ENCODE peak calls at places on chromosomes 4 and X, in nine cellular contexts. O is DMS79; V is epithelial cell of esophagus; K is AG20443; G is GM23338; A is memory B cell; P is NCI-H1694 treated with DMSO at 0.1 percent for 48 hours; Z is activated CD8-positive, alpha-beta memory T cell treated with anti-CD3 and anti-CD28 coated beads for 48 hours; Y is MV-4-11. U is an unnamed sample.

GRCh38 chr4:4502694-4503311 is 39.0 kb downstream of the STX18 start:
- DNase-seq in Z (no peak), Y (peak), V (no peak), A (no peak), K (no peak), G (no peak), P (no peak), O (no peak), U (no peak)

GRCh38 chrX:19225906-19226305 is 103.6 kb upstream of the ADGRG2 start:
- DNase-seq in A (no peak), Z (no peak), Y (peak), V (peak), P (no peak), K (peak), G (peak), O (no peak), U (no peak)

GRCh38 chr4:188387134-188387791 is 248.0 kb downstream of the TRIML1 start:
- DNase-seq in Z (no peak), Y (no peak), V (peak), A (no peak), P (no peak), K (peak), G (peak), O (no peak), U (no peak)

GRCh38 chrX:121308276-121308805 is 260.9 kb downstream of the GLUD2 start:
- DNase-seq in P (peak), O (no peak), V (peak), K (peak), A (no peak), G (peak), Y (peak), Z (peak), U (no peak)

GRCh38 chr4:1765409-1766335 is 27.4 kb upstream of the FGFR3 start:
- DNase-seq in Y (no peak), Z (no peak), A (no peak), V (peak), G (no peak), O (no peak), K (no peak), P (no peak), U (no peak)

GRCh38 chr4:8157496-8157895 is 1.1 kb downstream of the ABLIM2 start:
- DNase-seq in V (no peak), K (no peak), Z (no peak), P (no peak), G (peak), Y (no peak), O (no peak), A (no peak), U (peak)

GRCh38 chr4:2924286-2924685 is 38.9 kb downstream of the NOP14 start:
- DNase-seq in P (no peak), G (no peak), K (no peak), V (no peak), Z (no peak), Y (no peak), A (no peak), O (peak), U (no peak)

GRCh38 chrX:37904833-37905232 is 57.5 kb upstream of the DYNLT3 start:
- DNase-seq in G (no peak), A (no peak), Z (no peak), V (no peak), Y (no peak), O (no peak), P (no peak), K (no peak), U (no peak)

GRCh38 chrX:46165411-46165810 is 379.8 kb downstream of the ZNF674 start:
- DNase-seq in P (no peak), V (peak), G (no peak), A (no peak), K (peak), O (no peak), Y (no peak), Z (no peak), U (no peak)

GRCh38 chr4:6768539-6768905 is 14.0 kb upstream of the KIAA0232 start:
- DNase-seq in V (peak), G (no peak), P (no peak), Y (peak), K (peak), A (no peak), O (no peak), Z (no peak), U (no peak)